ENCODE peak calls at places on chromosomes 16 and 17, in six cellular contexts. C is HCT116, I is HepG2, K is SK-N-SH, E is H1, Z is K562. T is an unnamed sample.

GRCh38 chr16:65600629-65601028 is 478.8 kb upstream of the CDH11 start:
- DNase-seq in C (no peak), I (no peak), K (no peak), E (no peak), Z (no peak), T (no peak)

GRCh38 chr16:56234737-56235136 is 43.4 kb downstream of the GNAO1 start:
- DNase-seq in C (no peak), I (no peak), K (no peak), E (no peak), Z (no peak), T (no peak)

GRCh38 chr17:21289902-21290571 is 5.5 kb downstream of the MAP2K3 start:
- DNase-seq in C (no peak), I (no peak), K (peak), E (no peak), Z (no peak), T (no peak)

GRCh38 chr17:9217151-9218067 is 196.1 kb downstream of the NTN1 start:
- DNase-seq in C (no peak), I (peak), K (peak), E (no peak), Z (no peak), T (no peak)

GRCh38 chr17:68344701-68345136 is 53.4 kb downstream of the ARSG start:
- DNase-seq in C (no peak), I (no peak), K (no peak), E (no peak), Z (no peak), T (no peak)

GRCh38 chr16:55324491-55325447 is 766 bp downstream of the IRX6 start:
- DNase-seq in C (no peak), I (no peak), K (peak), E (peak), Z (no peak), T (no peak)

GRCh38 chr16:55249936-55250335 is 74.1 kb upstream of the IRX6 start:
- DNase-seq in C (no peak), I (no peak), K (no peak), E (no peak), Z (no peak), T (no peak)

GRCh38 chr16:23348579-23349469 is 46.7 kb downstream of the SCNN1B start:
- DNase-seq in C (no peak), I (no peak), K (no peak), E (peak), Z (peak), T (no peak)

GRCh38 chr17:19619705-19620325 is 28.7 kb upstream of the ALDH3A2 start:
- DNase-seq in C (no peak), I (no peak), K (no peak), E (no peak), Z (no peak), T (no peak)

GRCh38 chr16:19123535-19124178 is 9.9 kb downstream of the ITPRIPL2 start:
- DNase-seq in C (no peak), I (peak), K (no peak), E (no peak), Z (no peak), T (no peak)

GRCh38 chr16:19212059-19212458 is 44.0 kb downstream of the SYT17 start:
- DNase-seq in C (no peak), I (no peak), K (no peak), E (no peak), Z (no peak), T (no peak)

GRCh38 chr17:21288581-21289017 is 4.1 kb downstream of the MAP2K3 start:
- DNase-seq in C (no peak), I (no peak), K (no peak), E (no peak), Z (no peak), T (peak)

GRCh38 chr16:88669986-88670385 is 7.1 kb upstream of the MVD start:
- DNase-seq in C (no peak), I (no peak), K (no peak), E (no peak), Z (no peak), T (no peak)

GRCh38 chr16:77790964-77791363 is 2.6 kb downstream of the VAT1L start:
- DNase-seq in C (no peak), I (no peak), K (no peak), E (no peak), Z (no peak), T (no peak)

GRCh38 chr17:7704601-7705268 is at the start of gene EFNB3:
- DNase-seq in C (no peak), I (no peak), K (peak), E (peak), Z (no peak), T (no peak)

GRCh38 chr17:68709461-68709860 is 108.3 kb upstream of the FAM20A start:
- DNase-seq in C (no peak), I (no peak), K (no peak), E (no peak), Z (no peak), T (no peak)

GRCh38 chr16:68893710-68894705 is 50.7 kb downstream of the TANGO6 start:
- DNase-seq in C (no peak), I (peak), K (no peak), E (peak), Z (no peak), T (no peak)

GRCh38 chr16:87344931-87345631 is 27.9 kb upstream of the C16orf95 start:
- DNase-seq in C (no peak), I (no peak), K (no peak), E (no peak), Z (no peak), T (no peak)

GRCh38 chr16:23134274-23134673 is 15.0 kb downstream of the USP31 start:
- DNase-seq in C (no peak), I (peak), K (peak), E (no peak), Z (peak), T (no peak)

GRCh38 chr17:64448665-64449512 is at the start of gene MILR1:
- DNase-seq in C (peak), I (no peak), K (no peak), E (no peak), Z (peak), T (peak)

GRCh38 chr16:66269631-66270332 is 96.7 kb upstream of the CDH5 start:
- DNase-seq in C (no peak), I (no peak), K (no peak), E (no peak), Z (no peak), T (no peak)

GRCh38 chr16:23640669-23640958 is 496 bp downstream of the PALB2 start:
- DNase-seq in C (no peak), I (no peak), K (peak), E (no peak), Z (peak), T (no peak)

GRCh38 chr17:14301761-14302401 is 1.0 kb downstream of the HS3ST3B1 start:
- DNase-seq in C (no peak), I (no peak), K (no peak), E (peak), Z (no peak), T (no peak)

GRCh38 chr17:36994438-36994837 is 45.7 kb downstream of the AATF start:
- DNase-seq in C (no peak), I (no peak), K (no peak), E (no peak), Z (no peak), T (no peak)

GRCh38 chr17:9905902-9906301 is 831 bp upstream of the RCVRN start:
- DNase-seq in C (peak), I (peak), K (peak), E (peak), Z (peak), T (no peak)

GRCh38 chr16:62157544-62157943 is 121.3 kb upstream of the CDH8 start:
- DNase-seq in C (no peak), I (no peak), K (no peak), E (no peak), Z (no peak), T (no peak)
- TF ChIP-seq SIN3A in C (no peak), I (no peak), K (no peak), E (no peak), Z (no peak), T (no peak)

GRCh38 chr17:47811709-47812108 is 9.9 kb downstream of the OSBPL7 start:
- DNase-seq in C (no peak), I (no peak), K (no peak), E (no peak), Z (no peak), T (no peak)

GRCh38 chr17:47815106-47815918 is 6.3 kb downstream of the OSBPL7 start:
- DNase-seq in C (no peak), I (no peak), K (no peak), E (no peak), Z (no peak), T (no peak)

GRCh38 chr17:47813077-47813476 is 8.5 kb downstream of the OSBPL7 start:
- DNase-seq in C (no peak), I (no peak), K (peak), E (no peak), Z (no peak), T (no peak)

GRCh38 chr17:47812146-47812920 is 9.3 kb downstream of the OSBPL7 start:
- DNase-seq in C (no peak), I (no peak), K (peak), E (no peak), Z (no peak), T (no peak)

DNA sequence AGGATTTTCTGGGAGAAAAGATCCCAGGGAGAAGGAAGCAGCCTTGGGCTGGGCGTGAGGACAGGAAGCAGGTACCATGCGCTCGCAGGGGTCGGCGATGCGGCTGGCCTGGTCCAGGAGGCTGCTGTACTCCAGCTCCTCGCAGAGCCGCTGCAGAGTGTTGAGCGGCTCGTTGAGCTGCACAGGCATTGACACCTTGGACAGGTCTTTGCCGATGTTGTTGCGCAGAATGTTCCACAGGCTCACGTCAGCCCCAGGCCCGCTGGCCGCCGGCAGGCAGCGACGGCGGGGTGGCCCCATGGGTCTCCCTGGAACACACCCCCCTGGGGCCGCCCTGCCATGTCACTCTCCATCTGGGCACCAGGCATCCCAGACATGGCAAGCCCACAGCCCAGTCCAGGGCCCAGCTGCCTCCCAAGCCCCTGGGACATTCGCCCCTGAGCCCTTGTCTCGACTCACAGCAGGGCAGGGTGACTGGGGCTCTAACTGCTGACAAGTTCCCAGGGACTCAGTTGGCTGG is 8.0 kb downstream of the OSBPL7 start:
- DNase-seq in C (no peak), I (no peak), K (no peak), E (no peak), Z (no peak), T (no peak)
- TF ChIP-seq JUND in C (no peak), I (no peak), K (no peak), E (no peak), Z (no peak), T (no peak)

DNA sequence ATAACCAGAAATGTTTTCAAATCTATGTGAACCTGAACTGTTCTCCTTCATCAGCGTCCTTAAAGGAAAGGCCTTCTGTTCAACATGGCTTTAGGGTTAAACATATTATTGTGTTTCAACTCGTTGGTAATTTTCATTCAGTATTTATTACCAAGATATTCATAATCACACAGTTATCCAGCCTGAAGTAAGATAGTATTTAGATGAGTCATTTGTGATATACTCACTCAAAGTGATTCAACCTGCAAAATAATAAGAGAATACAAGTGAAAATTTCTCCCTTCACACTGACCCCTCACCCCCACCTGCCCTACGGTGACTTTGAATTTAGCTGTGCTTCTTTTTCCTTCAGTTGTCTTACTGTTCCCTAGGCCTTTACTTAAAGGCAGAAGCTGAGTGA is 3.0 kb downstream of the CYLD start:
- DNase-seq in C (no peak), I (no peak), K (no peak), E (no peak), Z (no peak), T (no peak)
- TF ChIP-seq SIN3A in C (no peak), I (no peak), K (no peak), E (no peak), Z (no peak), T (no peak)

DNA sequence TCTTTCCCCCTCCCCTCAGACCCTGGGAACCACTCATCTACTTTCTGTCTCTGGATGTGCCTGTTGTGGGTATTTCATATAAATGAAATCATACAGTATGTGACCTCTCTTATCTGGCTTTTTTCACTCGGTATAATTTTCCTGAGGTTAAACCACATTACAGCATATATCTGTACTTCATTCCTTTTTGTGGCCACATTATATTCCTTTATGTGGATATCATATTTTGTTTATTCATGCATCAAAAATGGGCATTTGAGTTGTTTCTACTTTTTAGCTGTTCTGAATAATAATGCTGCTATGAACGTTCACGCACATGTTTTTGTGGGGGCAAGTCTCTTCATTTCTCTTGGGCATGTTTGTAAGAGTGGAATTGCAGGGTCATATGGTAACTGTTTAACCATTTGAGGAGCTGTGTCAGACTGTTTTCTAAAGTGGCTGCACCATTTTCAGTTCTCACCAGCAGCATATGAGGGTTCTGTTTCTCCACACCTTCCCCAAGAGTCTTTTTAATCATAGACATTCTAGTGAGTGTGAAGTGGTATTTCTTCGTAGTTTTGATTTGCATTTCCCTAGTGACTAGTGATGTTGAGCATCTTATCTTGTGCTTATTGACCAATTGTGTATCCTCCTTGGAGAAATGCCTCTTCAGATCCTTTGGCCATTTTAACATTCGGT is 3.8 kb downstream of the SNX29 start:
- DNase-seq in C (no peak), I (no peak), K (no peak), E (no peak), Z (no peak), T (peak)
- TF ChIP-seq JUND in C (no peak), I (no peak), K (no peak), E (no peak), Z (no peak), T (no peak)

GRCh38 chr17:59330314-59330942 is 1.0 kb upstream of the YPEL2 start:
- DNase-seq in C (no peak), I (peak), K (no peak), E (no peak), Z (no peak), T (no peak)

GRCh38 chr17:59333845-59334244 is 2.4 kb downstream of the YPEL2 start:
- DNase-seq in C (no peak), I (no peak), K (no peak), E (no peak), Z (no peak), T (no peak)

GRCh38 chr17:59331129-59331928 is at the start of gene YPEL2:
- DNase-seq in C (peak), I (peak), K (peak), E (peak), Z (peak), T (peak)

GRCh38 chr17:59332890-59333377 is 1.5 kb downstream of the YPEL2 start:
- DNase-seq in C (no peak), I (no peak), K (no peak), E (no peak), Z (no peak), T (no peak)

GRCh38 chr17:59331929-59332889 is 754 bp downstream of the YPEL2 start:
- DNase-seq in C (no peak), I (no peak), K (peak), E (peak), Z (no peak), T (no peak)
- TF ChIP-seq SIN3A in C (no peak), I (peak), K (no peak), E (no peak), Z (no peak), T (peak)

GRCh38 chr17:51461578-51462004 is 201.2 kb downstream of the UTP18 start:
- DNase-seq in C (peak), I (peak), K (peak), E (peak), Z (peak), T (no peak)
- TF ChIP-seq JUND in C (no peak), I (no peak), K (no peak), E (no peak), Z (no peak), T (no peak)

GRCh38 chr16:85550422-85551318 is 62.5 kb upstream of the GSE1 start:
- DNase-seq in C (no peak), I (no peak), K (no peak), E (peak), Z (no peak), T (no peak)
- TF ChIP-seq SIN3A in C (no peak), I (no peak), K (no peak), E (no peak), Z (no peak), T (no peak)

DNA sequence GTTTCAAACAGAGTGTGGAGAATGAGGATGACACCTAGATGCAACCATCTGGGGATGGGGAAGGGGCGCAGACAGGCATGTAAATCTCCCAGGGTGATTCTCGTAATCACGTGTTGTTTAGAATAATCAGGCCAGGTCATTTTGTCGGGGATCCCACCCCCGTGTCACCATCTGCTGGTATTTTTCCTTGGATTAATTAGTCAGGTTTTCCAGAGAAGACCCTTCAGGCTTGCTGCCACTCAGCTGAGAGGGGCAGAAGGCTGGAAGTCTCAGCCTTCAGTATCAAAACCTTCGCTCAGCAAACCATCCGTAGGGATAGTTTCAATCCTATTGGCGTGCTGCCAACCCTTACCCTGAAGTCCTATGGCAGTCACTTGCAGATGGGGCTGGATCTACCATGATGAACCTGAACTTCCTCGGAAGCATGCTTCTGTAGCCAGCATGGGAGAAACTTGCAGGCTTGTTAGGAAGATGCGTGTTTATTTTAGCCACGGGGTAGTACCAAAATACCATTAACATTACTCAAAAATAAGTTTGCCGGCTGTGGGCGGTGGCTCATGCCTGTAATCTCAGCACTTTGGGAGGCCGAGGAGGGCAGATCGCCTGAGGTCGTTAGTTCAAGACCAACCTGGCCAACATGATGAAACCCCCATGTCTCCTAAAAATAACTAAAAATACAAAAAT is 7.5 kb upstream of the ADCY9 start:
- DNase-seq in C (no peak), I (no peak), K (no peak), E (no peak), Z (no peak), T (no peak)
- TF ChIP-seq JUND in C (no peak), I (no peak), K (no peak), E (no peak), Z (no peak), T (no peak)